ENCODE peak calls at places on chromosome 6, in ten cellular contexts. F, J, Z, E, W, A, U, T, X and L are unnamed samples.

GRCh38 chr6:16964553-16965499 is 137.0 kb upstream of the STMND1 start:
- DNase-seq in E (peak; percentile 91), Z (peak; percentile 80), A (peak; percentile 71), T (peak; percentile 62), J (peak; percentile 68), X (peak; percentile 72), W (peak; percentile 81), F (peak; percentile 61), U (peak; percentile 72), L (peak; percentile 82)

GRCh38 chr6:214428-214827 is 77.9 kb upstream of the DUSP22 start:
- DNase-seq in J (no peak), A (no peak), Z (no peak), E (no peak), U (no peak), W (no peak), T (no peak), F (no peak), X (no peak), L (no peak)

GRCh38 chr6:158256746-158257424 is 55.4 kb upstream of the TULP4 start:
- DNase-seq in Z (no peak), U (no peak), W (peak; percentile 25), T (no peak), E (no peak), A (no peak), X (no peak), F (no peak), J (no peak), L (no peak)

GRCh38 chr6:89242574-89243330 is 25.6 kb upstream of the GABRR1 start:
- DNase-seq in J (no peak), F (no peak), U (no peak), Z (no peak), E (peak; percentile 91), A (no peak), X (no peak), T (no peak), W (peak; percentile 7), L (no peak)

GRCh38 chr6:148538251-148539190 is 195.9 kb downstream of the SASH1 start:
- DNase-seq in X (no peak), F (no peak), W (no peak), Z (no peak), E (no peak), U (no peak), J (no peak), T (no peak), A (no peak), L (no peak)

GRCh38 chr6:15476631-15477380 is 186.0 kb downstream of the DTNBP1 start:
- DNase-seq in A (no peak), X (no peak), W (no peak), E (peak; percentile 42), F (no peak), J (no peak), Z (no peak), T (no peak), U (no peak), L (no peak)

GRCh38 chr6:13927203-13927602 is 2.5 kb downstream of the RNF182 start:
- DNase-seq in A (no peak), F (no peak), E (no peak), X (no peak), W (no peak), J (no peak), U (no peak), T (no peak), Z (no peak), L (no peak)

GRCh38 chr6:37429352-37429750 is 3.7 kb upstream of the CMTR1 start:
- DNase-seq in J (no peak), F (no peak), X (no peak), Z (no peak), U (no peak), A (no peak), W (no peak), T (no peak), E (no peak), L (no peak)

GRCh38 chr6:49923826-49924225 is 40.1 kb downstream of the DEFB114 start:
- DNase-seq in X (no peak), Z (no peak), T (no peak), F (no peak), U (no peak), A (no peak), E (peak; percentile 22), J (no peak), W (no peak), L (no peak)

DNA sequence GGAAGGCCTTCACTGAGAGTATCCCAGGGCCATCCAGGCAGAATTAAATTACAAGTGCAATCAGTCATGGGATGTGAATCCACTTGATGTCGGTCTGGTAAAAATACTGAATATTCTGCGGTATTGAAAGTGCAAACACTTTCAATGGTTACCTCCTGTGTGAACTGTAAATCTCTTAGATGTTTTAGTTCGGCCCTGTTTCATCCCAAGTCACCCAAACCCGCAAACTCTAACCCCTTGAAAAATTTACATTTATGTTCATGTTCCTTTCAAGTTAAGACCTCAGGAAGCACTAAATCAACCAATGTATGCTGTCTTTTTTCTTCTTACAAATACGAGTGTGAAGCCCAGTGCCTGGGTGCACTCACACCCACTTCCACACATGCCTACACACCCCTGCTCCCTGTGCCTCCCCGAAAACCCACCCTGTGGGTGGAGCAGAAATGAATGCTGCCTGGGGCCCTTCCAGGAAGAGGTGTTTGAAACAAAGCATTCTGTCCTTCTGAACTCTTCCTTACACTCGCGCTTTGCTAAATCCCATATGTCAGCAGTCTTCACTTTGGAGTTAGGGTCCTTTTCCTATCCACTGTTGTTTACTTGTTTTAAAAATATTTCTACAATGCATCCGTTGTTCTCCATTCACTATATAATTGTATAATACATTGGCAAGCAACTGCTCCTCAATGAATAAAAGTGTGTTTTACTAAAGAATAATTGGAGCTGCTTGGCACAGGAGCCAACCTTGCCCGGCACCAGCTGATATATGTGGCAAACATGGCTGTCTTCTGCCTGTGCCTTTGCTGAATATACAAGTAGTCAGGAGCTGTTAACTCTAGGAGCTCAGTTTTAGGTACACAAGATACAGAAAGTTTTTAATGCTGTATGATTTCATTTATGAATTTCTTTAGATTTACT is 62.7 kb downstream of the FYN start:
- DNase-seq in Z (no peak), W (no peak), U (no peak), F (no peak), J (no peak), T (no peak), X (no peak), E (no peak), A (no peak), L (no peak)
- H3K4me3 ChIP-seq in Z (no peak overlapping the region), W (no peak overlapping the region), U (no peak overlapping the region), F (no peak overlapping the region), J (no peak overlapping the region), T (no peak overlapping the region), X (no peak overlapping the region), E (no peak overlapping the region), A (no peak overlapping the region), L (no peak overlapping the region)

GRCh38 chr6:90311569-90311968 is 14.9 kb upstream of the BACH2 start:
- DNase-seq in T (no peak), Z (no peak), A (no peak), X (no peak), F (no peak), U (no peak), J (no peak), E (no peak), W (no peak), L (no peak)

GRCh38 chr6:90315354-90315960 is 18.8 kb upstream of the BACH2 start:
- DNase-seq in A (no peak), X (peak; percentile 9), E (no peak), U (no peak), Z (no peak), F (no peak), W (no peak), T (no peak), J (no peak), L (no peak)

GRCh38 chr6:90319979-90320667 is 23.5 kb upstream of the BACH2 start:
- DNase-seq in Z (no peak), X (no peak), J (no peak), T (no peak), F (no peak), W (no peak), E (no peak), U (no peak), A (no peak), L (no peak)

GRCh38 chr6:90319044-90319443 is 22.4 kb upstream of the BACH2 start:
- DNase-seq in E (no peak), Z (no peak), A (no peak), J (no peak), F (no peak), X (no peak), W (no peak), T (no peak), U (no peak), L (no peak)

GRCh38 chr6:90314516-90314915 is 17.9 kb upstream of the BACH2 start:
- DNase-seq in Z (no peak), F (no peak), J (no peak), T (no peak), U (no peak), X (no peak), W (no peak), E (no peak), A (no peak), L (no peak)
- H3K27ac ChIP-seq in Z (no peak overlapping the region), F (no peak overlapping the region), J (no peak overlapping the region), T (no peak overlapping the region), U (no peak overlapping the region), X (no peak overlapping the region), W (no peak overlapping the region), E (no peak overlapping the region), A (no peak overlapping the region), L (no peak overlapping the region)

GRCh38 chr6:137700751-137701477 is 166.1 kb upstream of the TNFAIP3 start:
- DNase-seq in W (no peak), T (no peak), A (no peak), Z (no peak), J (no peak), E (no peak), U (no peak), X (no peak), F (no peak), L (peak; percentile 68)

GRCh38 chr6:137704802-137705165 is 162.3 kb upstream of the TNFAIP3 start:
- DNase-seq in Z (no peak), J (no peak), W (no peak), U (no peak), A (no peak), X (no peak), E (no peak), F (no peak), T (no peak), L (no peak)

GRCh38 chr6:137702791-137703424 is 164.2 kb upstream of the TNFAIP3 start:
- DNase-seq in U (no peak), Z (no peak), E (no peak), T (no peak), J (no peak), F (no peak), W (no peak), A (no peak), X (no peak), L (no peak)

GRCh38 chr6:137699036-137699683 is 167.9 kb upstream of the TNFAIP3 start:
- DNase-seq in E (no peak), U (no peak), W (peak; percentile 28), F (no peak), Z (no peak), X (no peak), T (no peak), A (no peak), J (no peak), L (no peak)

GRCh38 chr6:137701942-137702341 is 165.1 kb upstream of the TNFAIP3 start:
- DNase-seq in Z (no peak), A (no peak), X (no peak), E (no peak), T (no peak), F (no peak), W (no peak), J (no peak), U (no peak), L (no peak)
- H3K4me1 ChIP-seq in Z (peaks cover 19% of the 10 kb centered on the region), A (peaks cover 13% of the 10 kb centered on the region), X (peaks cover 6% of the 10 kb centered on the region), E (no peaks in the 10 kb centered on the region), T (peaks cover 21% of the 10 kb centered on the region), F (no peaks in the 10 kb centered on the region), W (peaks cover 54% of the 10 kb centered on the region), J (peaks cover 36% of the 10 kb centered on the region), U (no peaks in the 10 kb centered on the region), L (peaks cover 9% of the 10 kb centered on the region)

GRCh38 chr6:150914372-150914771 is 48.9 kb downstream of the MTHFD1L start:
- DNase-seq in F (no peak), U (no peak), A (peak; percentile 31), E (no peak), W (no peak), J (no peak), Z (no peak), T (no peak), X (no peak), L (no peak)
- H3K4me3 ChIP-seq in F (no peak overlapping the region), U (no peak overlapping the region), A (no peak overlapping the region), E (no peak overlapping the region), W (no peak overlapping the region), J (no peak overlapping the region), Z (no peak overlapping the region), T (no peak overlapping the region), X (no peak overlapping the region), L (no peak overlapping the region)